ENCODE peak calls at places on chromosomes 4 and X, in six cellular contexts. I is cardiac muscle cell; P is ovary; Q is testis; V is neural progenitor cell; N is activated CD8-positive, alpha-beta T cell treated with anti-CD3 and anti-CD28 coated beads for 36 hours. J is an unnamed sample.

GRCh38 chrX:135328421-135329005 is 19.2 kb downstream of the ETDC start:
- DNase-seq in V (no peak), N (no peak), I (no peak), P (no peak), Q (no peak), J (no peak)

GRCh38 chr4:14375816-14376215 is 626.5 kb upstream of the CPEB2 start:
- DNase-seq in V (no peak), N (no peak), I (no peak), Q (no peak), P (no peak), J (no peak)

GRCh38 chr4:108359936-108360681 is 191.4 kb upstream of the LEF1 start:
- DNase-seq in P (no peak), N (no peak), Q (no peak), V (no peak), I (peak), J (no peak)

GRCh38 chr4:181289203-181289602 is 954.0 kb upstream of the TENM3 start:
- DNase-seq in V (peak), P (no peak), I (peak), Q (no peak), N (no peak), J (no peak)

GRCh38 chr4:53598901-53599300 is 7.6 kb upstream of the LNX1 start:
- DNase-seq in N (no peak), P (no peak), V (no peak), I (no peak), Q (no peak), J (no peak)

GRCh38 chrX:148133099-148133725 is 152.1 kb downstream of the FMR1NB start:
- DNase-seq in P (no peak), N (no peak), I (no peak), Q (no peak), V (no peak), J (no peak)

GRCh38 chr4:88958080-88958479 is 98.9 kb downstream of the FAM13A start:
- DNase-seq in I (no peak), V (no peak), P (no peak), Q (no peak), N (no peak), J (no peak)

GRCh38 chr4:87745058-87745842 is 54.1 kb upstream of the IBSP start:
- DNase-seq in N (no peak), Q (no peak), V (no peak), P (no peak), I (peak), J (no peak)

GRCh38 chrX:100296183-100296753 is 113.8 kb downstream of the PCDH19 start:
- DNase-seq in Q (no peak), N (no peak), I (no peak), P (no peak), V (peak), J (no peak)

GRCh38 chr4:41142946-41143720 is 71.2 kb downstream of the APBB2 start:
- DNase-seq in V (no peak), P (peak), Q (peak), I (no peak), N (no peak), J (no peak)

GRCh38 chr4:153421980-153422379 is 44.2 kb upstream of the TMEM131L start:
- DNase-seq in N (peak), Q (no peak), I (no peak), V (no peak), P (no peak), J (no peak)

GRCh38 chrX:1466971-1467561 is 14.4 kb upstream of the ASMTL start:
- DNase-seq in P (no peak), N (peak), V (no peak), I (no peak), Q (no peak), J (peak)

GRCh38 chr4:146439437-146439836 is 82.3 kb downstream of the SLC10A7 start:
- DNase-seq in I (no peak), Q (no peak), P (no peak), N (no peak), V (no peak), J (no peak)

GRCh38 chr4:8033067-8033755 is 93.5 kb upstream of the AFAP1 start:
- DNase-seq in P (no peak), N (no peak), I (no peak), V (no peak), Q (no peak), J (no peak)

GRCh38 chrX:64395568-64395929 is 297 bp upstream of the MTMR8 start:
- DNase-seq in P (no peak), I (no peak), N (no peak), Q (no peak), V (no peak), J (no peak)

GRCh38 chrX:53357799-53358530 is 64.5 kb downstream of the SMC1A start:
- DNase-seq in Q (no peak), I (no peak), N (no peak), P (no peak), V (peak), J (no peak)

GRCh38 chrX:74423289-74423985 is 2.1 kb downstream of the SLC16A2 start:
- DNase-seq in P (no peak), N (no peak), V (no peak), I (peak), Q (no peak), J (no peak)

GRCh38 chr4:25881187-25881586 is 18.4 kb upstream of the SEL1L3 start:
- DNase-seq in P (no peak), I (no peak), N (no peak), Q (no peak), V (no peak), J (no peak)

GRCh38 chrX:39823424-39823823 is 274.3 kb downstream of the BCOR start:
- DNase-seq in V (no peak), P (no peak), I (no peak), N (no peak), Q (no peak), J (no peak)

GRCh38 chr4:185203380-185204237 is at the start of gene CFAP97:
- DNase-seq in N (peak), Q (peak), P (peak), V (peak), I (peak), J (peak)

GRCh38 chr4:666822-667544 is 7.1 kb downstream of the ATP5ME start:
- DNase-seq in P (no peak), N (no peak), I (no peak), Q (no peak), V (no peak), J (no peak)

GRCh38 chr4:88630756-88631155 is 38.5 kb downstream of the HERC3 start:
- DNase-seq in I (no peak), P (no peak), V (no peak), Q (no peak), N (no peak), J (no peak)

GRCh38 chrX:45449982-45450381 is 249.3 kb upstream of the DIPK2B start:
- DNase-seq in V (no peak), Q (no peak), P (no peak), N (no peak), I (no peak), J (no peak)

DNA sequence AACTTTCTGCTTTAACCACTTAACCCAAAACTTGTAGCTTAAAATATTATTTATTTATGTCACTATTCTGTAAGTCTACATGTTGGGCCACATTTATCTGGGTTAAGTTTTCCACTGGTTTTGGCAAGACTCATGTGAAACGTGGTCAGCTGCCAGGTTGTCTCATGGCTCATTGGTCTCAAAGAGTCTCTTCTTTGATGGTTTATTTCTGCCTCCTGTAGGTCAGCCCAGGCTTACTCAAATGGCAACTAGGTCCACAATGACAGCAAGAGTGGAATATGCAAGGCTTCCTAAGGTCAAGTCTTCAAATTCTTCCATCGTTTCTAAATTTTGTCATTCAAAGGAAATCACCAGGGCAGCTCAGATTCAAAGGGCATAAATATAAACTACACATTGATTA is 828.7 kb downstream of the PCDH7 start:
- DNase-seq in N (no peak), V (no peak), P (no peak), I (no peak), Q (no peak), J (no peak)
- TF ChIP-seq CTCF in N (no peak), V (no peak), P (no peak), I (no peak), Q (no peak), J (peak)

DNA sequence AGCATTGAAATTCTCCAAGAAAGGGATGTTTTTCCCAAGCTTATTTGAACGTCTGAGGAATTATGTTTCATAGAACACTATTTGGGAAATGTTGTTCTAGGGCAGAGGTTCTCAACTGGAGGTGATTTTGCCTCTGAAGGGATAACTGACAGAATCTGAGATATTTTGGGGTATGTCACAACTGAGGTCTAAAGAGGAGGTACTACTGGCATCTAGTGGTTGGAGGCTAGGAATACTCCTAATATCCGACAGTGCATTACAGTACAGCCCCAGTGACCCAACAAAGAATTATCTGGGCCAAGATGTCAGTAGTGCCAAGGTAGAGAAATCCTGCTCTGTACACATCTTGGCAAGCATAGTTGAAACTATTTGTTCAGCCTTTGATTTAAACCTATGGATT is 6.4 kb downstream of the HSPA4L start:
- DNase-seq in P (no peak), Q (no peak), V (peak), N (peak), I (no peak), J (no peak)
- TF ChIP-seq CTCF in P (no peak), Q (no peak), V (peak), N (no peak), I (no peak), J (no peak)

GRCh38 chr4:54683616-54684346 is 26.0 kb downstream of the KIT start:
- DNase-seq in I (peak), V (peak), N (peak), P (no peak), Q (no peak), J (peak)
- TF ChIP-seq CTCF in I (peak), V (peak), N (peak), P (no peak), Q (no peak), J (peak)

GRCh38 chrX:132068405-132068804 is 45.3 kb downstream of the STK26 start:
- DNase-seq in I (no peak), N (no peak), P (no peak), V (no peak), Q (no peak), J (no peak)

GRCh38 chrX:132071260-132071659 is 48.2 kb downstream of the STK26 start:
- DNase-seq in N (no peak), I (peak), Q (no peak), P (no peak), V (no peak), J (no peak)
- TF ChIP-seq CTCF in N (peak), I (peak), Q (no peak), P (no peak), V (peak), J (no peak)